ENCODE peak calls at places on chromosomes 7 and 10, in nine cellular contexts. Y is tibial nerve, K is GM12865, G is omental fat pad, D is IMR-90, B is BJ, Z is right atrium auricular region, W is heart left ventricle, F is ovary. X is an unnamed sample.

GRCh38 chr7:35241884-35242283 is 12.0 kb downstream of the TBX20 start:
- DNase-seq in Y (no peak), K (no peak), G (no peak), D (no peak), B (no peak), Z (no peak), W (no peak), F (no peak), X (no peak)

GRCh38 chr10:33217854-33218253 is 116.6 kb downstream of the NRP1 start:
- DNase-seq in Y (no peak), K (no peak), G (no peak), D (no peak), B (no peak), Z (no peak), W (no peak), F (no peak), X (no peak)

GRCh38 chr10:132023092-132023811 is 41.5 kb upstream of the BNIP3 start:
- DNase-seq in Y (peak), K (peak), G (peak), D (peak), B (peak), Z (peak), W (peak), F (peak), X (peak)

GRCh38 chr7:129351320-129351719 is 82.9 kb upstream of the STRIP2 start:
- DNase-seq in Y (no peak), K (peak), G (no peak), D (peak), B (no peak), Z (no peak), W (no peak), F (no peak), X (no peak)

GRCh38 chr7:154965014-154965413 is 37.9 kb downstream of the PAXIP1 start:
- DNase-seq in Y (no peak), K (no peak), G (no peak), D (no peak), B (no peak), Z (no peak), W (no peak), F (no peak), X (no peak)

GRCh38 chr10:132855889-132856288 is 69.9 kb upstream of the NKX6-2 start:
- DNase-seq in Y (no peak), K (no peak), G (no peak), D (no peak), B (no peak), Z (no peak), W (peak), F (no peak), X (no peak)

GRCh38 chr10:34764347-34764991 is 50.6 kb downstream of the PARD3 start:
- DNase-seq in Y (no peak), K (no peak), G (no peak), D (no peak), B (no peak), Z (no peak), W (no peak), F (no peak), X (no peak)

GRCh38 chr10:79239275-79239779 is 107.9 kb upstream of the PPIF start:
- DNase-seq in Y (peak), K (no peak), G (no peak), D (peak), B (no peak), Z (peak), W (peak), F (no peak), X (no peak)

GRCh38 chr7:141402277-141402996 is 148.8 kb upstream of the AGK start:
- DNase-seq in Y (no peak), K (no peak), G (no peak), D (no peak), B (no peak), Z (no peak), W (peak), F (no peak), X (no peak)

GRCh38 chr10:91190876-91191580 is 29.4 kb upstream of the PCGF5 start:
- DNase-seq in Y (no peak), K (peak), G (no peak), D (peak), B (no peak), Z (no peak), W (no peak), F (no peak), X (no peak)

GRCh38 chr10:33421789-33422188 is 87.3 kb upstream of the NRP1 start:
- DNase-seq in Y (peak), K (no peak), G (no peak), D (peak), B (peak), Z (peak), W (no peak), F (no peak), X (no peak)

GRCh38 chr10:80504897-80505465 is 32.7 kb upstream of the SH2D4B start:
- DNase-seq in Y (no peak), K (no peak), G (no peak), D (no peak), B (no peak), Z (no peak), W (no peak), F (peak), X (no peak)

GRCh38 chr10:120506674-120507073 is 49.6 kb downstream of the PLPP4 start:
- DNase-seq in Y (no peak), K (no peak), G (no peak), D (no peak), B (peak), Z (no peak), W (no peak), F (no peak), X (no peak)

GRCh38 chr10:60704480-60704879 is 73.8 kb upstream of the CDK1 start:
- DNase-seq in Y (no peak), K (no peak), G (no peak), D (no peak), B (no peak), Z (no peak), W (no peak), F (no peak), X (no peak)

GRCh38 chr7:43648725-43649406 is 66.0 kb downstream of the STK17A start:
- DNase-seq in Y (no peak), K (peak), G (no peak), D (peak), B (no peak), Z (no peak), W (no peak), F (no peak), X (no peak)

GRCh38 chr10:25694976-25695375 is 239.1 kb upstream of the MYO3A start:
- DNase-seq in Y (no peak), K (no peak), G (no peak), D (no peak), B (no peak), Z (no peak), W (no peak), F (no peak), X (no peak)

GRCh38 chr10:128178319-128178937 is 52.2 kb upstream of the MKI67 start:
- DNase-seq in Y (no peak), K (peak), G (no peak), D (peak), B (no peak), Z (no peak), W (no peak), F (no peak), X (no peak)

GRCh38 chr7:65444211-65444842 is 70.7 kb downstream of the ZNF92 start:
- DNase-seq in Y (no peak), K (no peak), G (no peak), D (no peak), B (no peak), Z (no peak), W (no peak), F (no peak), X (no peak)

GRCh38 chr7:150849204-150849775 is 3.0 kb upstream of the AOC1 start:
- DNase-seq in Y (no peak), K (no peak), G (no peak), D (no peak), B (no peak), Z (peak), W (peak), F (no peak), X (no peak)

GRCh38 chr7:149624419-149625338 is 127.1 kb upstream of the ZNF746 start:
- DNase-seq in Y (peak), K (peak), G (peak), D (peak), B (peak), Z (peak), W (peak), F (peak), X (peak)

GRCh38 chr10:50561816-50562215 is 61.9 kb downstream of the SGMS1 start:
- DNase-seq in Y (no peak), K (peak), G (no peak), D (no peak), B (no peak), Z (no peak), W (no peak), F (no peak), X (no peak)

GRCh38 chr7:142443614-142444013 is 185.8 kb upstream of the PRSS58 start:
- DNase-seq in Y (no peak), K (no peak), G (no peak), D (peak), B (no peak), Z (no peak), W (no peak), F (no peak), X (no peak)

GRCh38 chr10:63561421-63561820 is 40.2 kb downstream of the REEP3 start:
- DNase-seq in Y (no peak), K (no peak), G (no peak), D (no peak), B (no peak), Z (no peak), W (no peak), F (no peak), X (no peak)

GRCh38 chr10:101829561-101830315 is 11.5 kb upstream of the OGA start:
- DNase-seq in Y (peak), K (peak), G (no peak), D (no peak), B (no peak), Z (no peak), W (no peak), F (peak), X (peak)

GRCh38 chr10:22849077-22849810 is 78.6 kb upstream of the ARMC3 start:
- DNase-seq in Y (peak), K (no peak), G (no peak), D (no peak), B (no peak), Z (peak), W (peak), F (peak), X (no peak)

GRCh38 chr7:80659120-80660055 is 20.9 kb downstream of the CD36 start:
- DNase-seq in Y (no peak), K (no peak), G (no peak), D (peak), B (peak), Z (no peak), W (no peak), F (no peak), X (no peak)

GRCh38 chr7:2482725-2483451 is 6.7 kb upstream of the GRIFIN start:
- DNase-seq in Y (no peak), K (no peak), G (no peak), D (no peak), B (no peak), Z (no peak), W (peak), F (no peak), X (no peak)

GRCh38 chr10:132229834-132230556 is 43.2 kb downstream of the DPYSL4 start:
- DNase-seq in Y (no peak), K (peak), G (no peak), D (no peak), B (no peak), Z (no peak), W (peak), F (peak), X (no peak)

GRCh38 chr7:96349572-96349971 is 27.7 kb upstream of the SLC25A13 start:
- DNase-seq in Y (no peak), K (no peak), G (no peak), D (no peak), B (no peak), Z (peak), W (no peak), F (no peak), X (no peak)

GRCh38 chr10:12934777-12935176 is 66.7 kb downstream of the CCDC3 start:
- DNase-seq in Y (no peak), K (no peak), G (no peak), D (peak), B (no peak), Z (no peak), W (no peak), F (no peak), X (no peak)

GRCh38 chr7:104980969-104981670 is 32.9 kb upstream of the KMT2E start:
- DNase-seq in Y (no peak), K (peak), G (no peak), D (peak), B (no peak), Z (no peak), W (no peak), F (no peak), X (no peak)

DNA sequence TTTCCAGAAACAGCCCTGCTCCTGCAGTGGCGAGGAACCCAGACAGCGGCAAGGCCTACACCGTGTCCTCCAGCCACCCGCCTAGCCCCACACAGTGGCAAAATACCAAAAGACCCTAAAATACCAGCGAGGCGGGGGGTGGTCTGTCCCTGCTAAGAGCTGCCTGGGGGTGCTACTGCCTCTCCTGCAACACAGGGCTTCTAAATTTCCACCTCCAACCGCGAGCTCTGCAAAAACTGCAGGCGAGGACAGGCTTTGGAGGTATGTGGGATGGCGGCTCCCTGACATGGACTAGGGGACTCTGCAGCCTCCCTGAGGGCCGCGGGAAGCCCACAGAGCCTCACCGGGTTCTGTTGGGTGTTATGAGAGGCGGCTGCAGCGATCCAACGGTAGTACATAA is 122.3 kb downstream of the WDR37 start:
- DNase-seq in Y (no peak), K (no peak), G (no peak), D (no peak), B (no peak), Z (no peak), W (no peak), F (no peak), X (no peak)
- TF ChIP-seq CTCF in Y (no peak), K (no peak), G (no peak), D (no peak), B (no peak), Z (no peak), W (no peak), F (no peak), X (no peak)

DNA sequence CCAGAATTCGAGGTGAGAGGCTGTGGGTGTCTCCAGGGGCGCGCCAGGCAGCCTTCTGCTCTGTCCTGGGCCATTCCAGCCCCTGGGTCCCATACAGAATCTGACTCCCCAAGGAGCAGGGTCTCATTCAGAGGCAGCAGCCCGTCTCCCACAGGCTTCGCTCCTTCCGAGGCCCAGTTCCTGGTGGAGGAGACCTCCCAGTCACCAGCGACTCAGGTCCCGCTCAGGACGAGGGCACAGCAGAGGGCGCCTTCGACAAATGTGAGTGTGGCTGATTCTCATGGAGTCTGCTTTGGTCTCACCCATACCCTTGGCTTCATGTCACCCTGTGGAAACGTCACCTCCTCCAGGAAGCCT is 81.8 kb upstream of the GPR26 start:
- DNase-seq in Y (no peak), K (no peak), G (no peak), D (no peak), B (no peak), Z (no peak), W (no peak), F (no peak), X (no peak)
- TF ChIP-seq CTCF in Y (no peak), K (no peak), G (no peak), D (no peak), B (no peak), Z (no peak), W (no peak), F (no peak), X (no peak)

GRCh38 chr7:134114992-134115391 is 12.1 kb upstream of the LRGUK start:
- DNase-seq in Y (no peak), K (no peak), G (no peak), D (no peak), B (no peak), Z (no peak), W (no peak), F (no peak), X (no peak)

GRCh38 chr7:134108803-134109202 is 18.3 kb upstream of the LRGUK start:
- DNase-seq in Y (no peak), K (no peak), G (no peak), D (no peak), B (no peak), Z (no peak), W (no peak), F (no peak), X (no peak)

GRCh38 chr7:134113655-134114054 is 13.5 kb upstream of the LRGUK start:
- DNase-seq in Y (no peak), K (no peak), G (no peak), D (no peak), B (no peak), Z (no peak), W (no peak), F (no peak), X (no peak)
- TF ChIP-seq CTCF in Y (no peak), K (no peak), G (no peak), D (no peak), B (no peak), Z (no peak), W (no peak), F (no peak), X (no peak)

GRCh38 chr7:100159099-100159623 is 638 bp upstream of the TRAPPC14 start:
- DNase-seq in Y (no peak), K (no peak), G (no peak), D (no peak), B (no peak), Z (no peak), W (no peak), F (no peak), X (no peak)

GRCh38 chr7:100156331-100157068 is 2.0 kb downstream of the TRAPPC14 start:
- DNase-seq in Y (no peak), K (peak), G (no peak), D (no peak), B (no peak), Z (no peak), W (no peak), F (no peak), X (no peak)

GRCh38 chr7:100158229-100159098 is at the start of gene TRAPPC14:
- DNase-seq in Y (peak), K (peak), G (peak), D (peak), B (no peak), Z (peak), W (peak), F (peak), X (peak)

GRCh38 chr7:100157069-100157333 is 1.5 kb downstream of the TRAPPC14 start:
- DNase-seq in Y (no peak), K (no peak), G (no peak), D (no peak), B (no peak), Z (no peak), W (no peak), F (no peak), X (no peak)

GRCh38 chr7:100157334-100158228 is 942 bp downstream of the TRAPPC14 start:
- DNase-seq in Y (peak), K (no peak), G (peak), D (peak), B (no peak), Z (peak), W (no peak), F (no peak), X (no peak)
- TF ChIP-seq CTCF in Y (no peak), K (peak), G (no peak), D (peak), B (peak), Z (no peak), W (peak), F (no peak), X (no peak)

GRCh38 chr10:44671321-44671720 is 239.8 kb upstream of the TMEM72 start:
- DNase-seq in Y (no peak), K (no peak), G (no peak), D (no peak), B (no peak), Z (no peak), W (no peak), F (no peak), X (no peak)
- TF ChIP-seq CTCF in Y (no peak), K (no peak), G (no peak), D (no peak), B (no peak), Z (no peak), W (no peak), F (no peak), X (no peak)

GRCh38 chr7:116598278-116598677 is 73.4 kb downstream of the CAV1 start:
- DNase-seq in Y (no peak), K (peak), G (no peak), D (no peak), B (no peak), Z (no peak), W (no peak), F (no peak), X (no peak)
- TF ChIP-seq CTCF in Y (peak), K (peak), G (no peak), D (peak), B (peak), Z (no peak), W (peak), F (no peak), X (peak)

GRCh38 chr10:77836299-77836820 is 90.2 kb downstream of the DLG5 start:
- DNase-seq in Y (peak), K (peak), G (no peak), D (peak), B (no peak), Z (peak), W (peak), F (no peak), X (no peak)
- TF ChIP-seq CTCF in Y (no peak), K (no peak), G (no peak), D (no peak), B (no peak), Z (no peak), W (peak), F (no peak), X (no peak)